ENCODE peak calls at places on chromosomes 7 and 10, in four cellular contexts. N is cardiac muscle cell; T is MM.1S; L is CD8-positive, alpha-beta T cell. W is an unnamed sample.

GRCh38 chr7:155737590-155737989 is 74.7 kb downstream of the SHH start:
- DNase-seq in N (no peak), T (no peak), L (no peak), W (no peak)

GRCh38 chr10:67925449-67926005 is 41.1 kb downstream of the SIRT1 start:
- DNase-seq in N (no peak), T (no peak), L (no peak), W (no peak)

GRCh38 chr10:34880817-34881216 is 65.7 kb upstream of the PARD3 start:
- DNase-seq in N (no peak), T (no peak), L (no peak), W (no peak)

GRCh38 chr10:14009315-14010082 is 321.2 kb downstream of the FRMD4A start:
- DNase-seq in N (no peak), T (no peak), L (peak; percentile 58), W (no peak)

GRCh38 chr10:84540022-84540616 is 211.7 kb downstream of the CCSER2 start:
- DNase-seq in N (no peak), T (no peak), L (no peak), W (no peak)

GRCh38 chr7:76272872-76273271 is 29.6 kb upstream of the HSPB1 start:
- DNase-seq in N (no peak), T (peak; percentile 13), L (no peak), W (no peak)

GRCh38 chr10:80411267-80411668 is 2.9 kb downstream of the PRXL2A start:
- DNase-seq in N (peak; percentile 31), T (no peak), L (no peak), W (no peak)

GRCh38 chr7:98232276-98232585 is 19.8 kb downstream of the TECPR1 start:
- DNase-seq in N (no peak), T (no peak), L (no peak), W (no peak)

GRCh38 chr7:21944616-21945373 is 904 bp downstream of the CDCA7L start:
- DNase-seq in N (peak; percentile 47), T (peak; percentile 89), L (peak; percentile 30), W (no peak)

GRCh38 chr7:129853661-129854268 is 99.0 kb downstream of the UBE2H start:
- DNase-seq in N (no peak), T (no peak), L (no peak), W (no peak)

GRCh38 chr7:157803906-157804305 is 467.1 kb downstream of the DNAJB6 start:
- DNase-seq in N (no peak), T (no peak), L (no peak), W (no peak)

GRCh38 chr10:102776779-102777417 is 33.1 kb downstream of the WBP1L start:
- DNase-seq in N (peak; percentile 89), T (peak; percentile 93), L (no peak), W (peak; percentile 98)

GRCh38 chr10:101080933-101081546 is 19.3 kb downstream of the KAZALD1 start:
- DNase-seq in N (peak; percentile 79), T (no peak), L (no peak), W (no peak)

GRCh38 chr10:66925896-66926719 is at the start of gene LRRTM3:
- DNase-seq in N (peak; percentile 89), T (peak; percentile 83), L (no peak), W (peak; percentile 66)

GRCh38 chr7:14047709-14048399 is 58.4 kb upstream of the ETV1 start:
- DNase-seq in N (no peak), T (no peak), L (no peak), W (no peak)

GRCh38 chr7:107032050-107032449 is 12.5 kb upstream of the PRKAR2B start:
- DNase-seq in N (no peak), T (no peak), L (no peak), W (no peak)

GRCh38 chr10:124827474-124827873 is 25.9 kb downstream of the ABRAXAS2 start:
- DNase-seq in N (no peak), T (peak; percentile 16), L (no peak), W (no peak)

GRCh38 chr7:144399946-144400345 is 3.5 kb downstream of the NOBOX start:
- DNase-seq in N (peak; percentile 30), T (no peak), L (no peak), W (no peak)

GRCh38 chr10:101646369-101646768 is 48.6 kb downstream of the FBXW4 start:
- DNase-seq in N (no peak), T (no peak), L (no peak), W (peak; percentile 60)

GRCh38 chr10:62917475-62918238 is 101.5 kb upstream of the EGR2 start:
- DNase-seq in N (no peak), T (no peak), L (no peak), W (no peak)

GRCh38 chr10:103188853-103189252 is 4.2 kb downstream of the NT5C2 start:
- DNase-seq in N (no peak), T (no peak), L (no peak), W (no peak)

GRCh38 chr7:11235491-11235890 is 261.8 kb downstream of the PHF14 start:
- DNase-seq in N (no peak), T (no peak), L (no peak), W (no peak)

GRCh38 chr7:11239311-11239710 is 265.6 kb downstream of the PHF14 start:
- DNase-seq in N (no peak), T (no peak), L (no peak), W (no peak)

GRCh38 chr7:11236680-11237079 is 263.0 kb downstream of the PHF14 start:
- DNase-seq in N (no peak), T (no peak), L (no peak), W (no peak)

GRCh38 chr7:11233871-11234270 is 260.2 kb downstream of the PHF14 start:
- DNase-seq in N (no peak), T (no peak), L (no peak), W (no peak)

GRCh38 chr7:11237742-11238141 is 264.1 kb downstream of the PHF14 start:
- DNase-seq in N (no peak), T (no peak), L (no peak), W (no peak)
- H3K4me3 ChIP-seq in N (no peak overlapping the region), T (no peak overlapping the region), L (no peak overlapping the region), W (peak overlapping the region; percentile 16)

DNA sequence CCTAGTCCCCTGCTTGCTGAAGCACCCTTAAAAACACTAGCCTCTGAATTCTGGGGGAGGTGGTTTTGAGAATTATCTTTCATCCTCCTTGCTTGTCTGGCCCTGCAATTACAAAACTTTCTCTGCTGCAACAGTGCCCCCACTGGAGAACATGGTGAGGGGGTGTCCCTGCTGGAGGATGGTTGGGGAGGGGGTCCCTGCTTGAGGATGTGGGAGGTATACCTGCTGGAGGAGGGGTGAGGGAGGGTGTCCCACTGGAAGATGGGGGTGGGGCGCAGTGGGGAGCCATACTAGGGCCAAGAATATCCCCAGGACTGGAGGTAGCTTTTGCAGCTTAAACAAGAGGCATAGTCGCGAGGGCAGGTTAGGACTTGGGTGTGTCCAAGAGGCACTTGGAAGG is 3.2 kb upstream of the POLM start:
- DNase-seq in N (no peak), T (no peak), L (no peak), W (no peak)
- TF ChIP-seq CTCF in N (no peak), T (peak; percentile 28), L (no peak), W (no peak)

GRCh38 chr7:29429421-29429820 is 134.2 kb upstream of the PRR15 start:
- DNase-seq in N (no peak), T (no peak), L (no peak), W (no peak)
- H3K4me3 ChIP-seq in N (no peak overlapping the region), T (no peak overlapping the region), L (no peak overlapping the region), W (no peak overlapping the region)

DNA sequence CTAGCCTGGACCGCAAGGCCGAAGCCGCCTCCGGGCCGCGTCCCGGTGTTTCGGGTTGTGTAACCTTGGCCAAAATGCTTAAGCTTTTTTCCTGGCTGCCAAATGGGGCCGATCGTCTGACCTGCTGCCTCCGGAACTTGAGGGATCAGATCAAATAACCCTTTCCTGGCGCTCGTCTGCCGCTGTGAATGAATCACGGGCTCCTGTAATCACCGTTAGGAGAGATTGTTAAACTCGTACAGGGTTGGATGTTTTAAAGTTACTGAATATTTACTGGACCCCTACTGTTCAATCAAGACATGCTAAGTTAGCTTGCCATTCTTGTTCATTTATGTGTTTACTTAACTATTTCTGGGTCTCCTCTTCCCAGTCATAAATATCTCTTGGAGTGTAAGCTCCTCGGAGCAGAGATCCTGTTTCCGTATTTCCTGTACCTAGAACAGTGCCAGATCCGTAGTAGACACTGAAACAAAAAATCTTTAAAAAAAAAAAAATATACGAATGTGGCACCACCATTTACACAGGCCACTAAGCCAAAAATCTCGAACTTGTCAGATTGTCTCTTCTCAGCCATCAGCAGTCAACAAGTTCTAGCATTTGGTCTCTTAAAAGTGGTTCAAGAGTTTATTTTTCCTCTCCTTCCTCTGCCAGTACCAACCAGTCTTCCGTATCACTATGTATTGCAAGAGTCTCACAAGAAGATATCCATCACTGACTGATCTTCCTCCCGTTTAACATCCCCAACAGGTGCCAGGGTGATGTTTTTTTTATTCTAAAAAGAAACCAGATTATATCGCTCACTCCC is 645 bp upstream of the TM9SF3 start:
- DNase-seq in N (no peak), T (peak; percentile 10), L (peak; percentile 59), W (peak; percentile 91)
- TF ChIP-seq CTCF in N (no peak), T (no peak), L (no peak), W (no peak)

DNA sequence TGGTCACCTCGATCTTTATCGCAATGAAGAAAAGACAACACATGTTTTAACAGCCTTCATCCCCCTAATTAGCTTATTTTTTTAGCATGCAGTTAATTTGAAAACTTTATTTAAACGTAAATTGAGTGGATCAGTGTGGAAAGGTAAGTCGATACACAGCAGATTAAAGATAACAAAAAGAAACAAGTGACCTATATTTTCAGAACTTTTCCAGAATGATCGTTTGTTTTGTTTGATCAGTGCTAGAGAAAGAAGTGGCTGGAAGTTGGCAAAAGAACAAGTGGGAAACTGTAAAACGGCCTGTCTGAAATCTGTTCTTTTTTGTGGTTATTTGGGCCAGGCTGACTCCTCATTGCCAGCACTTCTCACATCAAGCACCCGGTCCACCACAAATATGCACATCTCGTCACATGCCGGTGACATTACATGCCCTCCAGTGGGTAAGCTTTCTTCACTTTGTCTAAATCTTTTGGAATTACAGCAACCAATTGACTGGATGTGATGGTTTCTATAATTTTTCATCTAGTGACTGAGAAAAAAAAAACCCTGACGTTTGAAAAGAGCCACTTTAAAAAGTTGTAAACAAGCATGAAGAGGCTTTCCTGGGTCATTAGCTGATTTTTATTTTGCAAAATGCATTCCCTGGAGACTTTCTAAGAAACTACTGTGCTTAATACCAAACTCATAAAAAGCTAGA is 33.2 kb downstream of the C7orf33 start:
- DNase-seq in N (no peak), T (no peak), L (no peak), W (no peak)
- H3K4me3 ChIP-seq in N (no peak overlapping the region), T (no peak overlapping the region), L (no peak overlapping the region), W (no peak overlapping the region)

GRCh38 chr7:20651960-20652544 is 36.6 kb downstream of the ABCB5 start:
- DNase-seq in N (peak; percentile 10), T (peak; percentile 23), L (no peak), W (no peak)
- TF ChIP-seq CTCF in N (peak; percentile 57), T (peak; percentile 54), L (no peak), W (no peak)

GRCh38 chr7:23014681-23015080 is 751 bp upstream of the HYCC1 start:
- DNase-seq in N (no peak), T (peak; percentile 25), L (no peak), W (no peak)
- H3K4me3 ChIP-seq in N (no peak overlapping the region), T (peak overlapping the region; percentile 31), L (no peak overlapping the region), W (no peak overlapping the region)